ENCODE peak calls at places on chromosomes 4 and X, in ten cellular contexts. L is fibroblast of lung, A is HFFc6, S is kidney, D is fibroblast of mammary gland, U is OCI-LY7, I is endothelial cell, K is cardiac fibroblast, Z is AG09309, B is CD14-positive monocyte. G is an unnamed sample.

GRCh38 chrX:4435905-4436304 is 722.5 kb upstream of the PRKX start:
- DNase-seq in Z (no peak), U (no peak), I (no peak), L (no peak), D (no peak), S (no peak), A (no peak), B (no peak), K (no peak), G (no peak)

GRCh38 chrX:37712458-37712857 is 26.9 kb downstream of the XK start:
- DNase-seq in Z (no peak), K (peak; percentile 48), U (no peak), A (no peak), L (peak; percentile 4), S (no peak), I (no peak), D (no peak), B (no peak), G (no peak)

GRCh38 chrX:154546354-154547244 is at the start of gene G6PD:
- DNase-seq in S (no peak), A (no peak), L (peak; percentile 49), I (peak; percentile 72), Z (no peak), D (peak; percentile 36), K (no peak), U (peak; percentile 87), B (peak; percentile 54), G (no peak)

GRCh38 chr4:98828801-98829200 is 100.1 kb downstream of the EIF4E start:
- DNase-seq in K (peak; percentile 8), B (no peak), I (no peak), Z (no peak), D (peak; percentile 17), L (no peak), A (peak; percentile 23), U (no peak), S (no peak), G (no peak)

GRCh38 chr4:126784966-126785580 is 847.7 kb upstream of the INTU start:
- DNase-seq in U (no peak), Z (no peak), S (no peak), D (no peak), B (no peak), L (no peak), K (no peak), A (no peak), I (no peak), G (no peak)

GRCh38 chr4:182369211-182369610 is 126.0 kb downstream of the TENM3 start:
- DNase-seq in U (no peak), A (peak; percentile 33), K (peak; percentile 2), D (peak; percentile 20), I (no peak), L (peak; percentile 35), Z (no peak), S (no peak), B (no peak), G (peak; percentile 18)

GRCh38 chrX:48648299-48648698 is 35.3 kb upstream of the WAS start:
- DNase-seq in B (no peak), I (peak; percentile 15), K (peak; percentile 64), A (peak; percentile 44), S (no peak), D (peak; percentile 63), U (peak; percentile 71), L (peak; percentile 71), Z (peak; percentile 17), G (peak; percentile 33)

GRCh38 chr4:54281060-54281781 is 52.1 kb downstream of the PDGFRA start:
- DNase-seq in B (no peak), S (peak; percentile 82), K (peak; percentile 93), L (peak; percentile 94), A (peak; percentile 94), U (no peak), Z (peak; percentile 97), D (peak; percentile 95), I (no peak), G (peak; percentile 95)

GRCh38 chr4:86831262-86832090 is 17.7 kb downstream of the SLC10A6 start:
- DNase-seq in D (peak; percentile 91), K (peak; percentile 93), S (no peak), L (peak; percentile 92), B (no peak), A (peak; percentile 93), Z (peak; percentile 80), U (no peak), I (no peak), G (peak; percentile 59)

GRCh38 chr4:120682981-120683380 is 239.5 kb downstream of the PRDM5 start:
- DNase-seq in Z (peak; percentile 44), D (no peak), A (peak; percentile 6), I (no peak), S (no peak), L (no peak), K (no peak), U (no peak), B (no peak), G (no peak)

GRCh38 chr4:15729910-15730533 is 27.2 kb downstream of the BST1 start:
- DNase-seq in B (no peak), D (peak; percentile 54), I (no peak), Z (no peak), L (peak; percentile 60), U (peak; percentile 78), S (no peak), K (peak; percentile 64), A (peak; percentile 45), G (no peak)

GRCh38 chrX:104568304-104568915 is 2.4 kb downstream of the IL1RAPL2 start:
- DNase-seq in U (no peak), Z (no peak), D (no peak), S (no peak), K (no peak), I (no peak), B (no peak), A (no peak), L (no peak), G (no peak)

GRCh38 chr4:159608434-159608833 is 505.6 kb downstream of the RAPGEF2 start:
- DNase-seq in B (no peak), I (no peak), Z (no peak), L (no peak), A (no peak), S (no peak), D (no peak), K (no peak), U (no peak), G (peak; percentile 75)

GRCh38 chr4:128757712-128758111 is 51.8 kb upstream of the JADE1 start:
- DNase-seq in U (peak; percentile 5), I (no peak), L (peak; percentile 38), K (no peak), Z (no peak), S (no peak), B (no peak), A (no peak), D (no peak), G (no peak)

GRCh38 chr4:8675906-8676305 is 83.3 kb downstream of the CPZ start:
- DNase-seq in L (no peak), I (no peak), D (no peak), Z (no peak), A (no peak), U (no peak), S (no peak), B (no peak), K (no peak), G (no peak)

GRCh38 chr4:92064574-92064973 is 239.2 kb upstream of the GRID2 start:
- DNase-seq in D (no peak), A (no peak), Z (no peak), I (no peak), B (no peak), U (no peak), L (no peak), S (no peak), K (no peak), G (no peak)

GRCh38 chr4:77104405-77105292 is 28.9 kb upstream of the CCNI start:
- DNase-seq in A (no peak), K (peak; percentile 53), Z (no peak), D (peak; percentile 42), I (no peak), S (peak; percentile 93), U (no peak), B (no peak), L (peak; percentile 27), G (peak; percentile 40)

DNA sequence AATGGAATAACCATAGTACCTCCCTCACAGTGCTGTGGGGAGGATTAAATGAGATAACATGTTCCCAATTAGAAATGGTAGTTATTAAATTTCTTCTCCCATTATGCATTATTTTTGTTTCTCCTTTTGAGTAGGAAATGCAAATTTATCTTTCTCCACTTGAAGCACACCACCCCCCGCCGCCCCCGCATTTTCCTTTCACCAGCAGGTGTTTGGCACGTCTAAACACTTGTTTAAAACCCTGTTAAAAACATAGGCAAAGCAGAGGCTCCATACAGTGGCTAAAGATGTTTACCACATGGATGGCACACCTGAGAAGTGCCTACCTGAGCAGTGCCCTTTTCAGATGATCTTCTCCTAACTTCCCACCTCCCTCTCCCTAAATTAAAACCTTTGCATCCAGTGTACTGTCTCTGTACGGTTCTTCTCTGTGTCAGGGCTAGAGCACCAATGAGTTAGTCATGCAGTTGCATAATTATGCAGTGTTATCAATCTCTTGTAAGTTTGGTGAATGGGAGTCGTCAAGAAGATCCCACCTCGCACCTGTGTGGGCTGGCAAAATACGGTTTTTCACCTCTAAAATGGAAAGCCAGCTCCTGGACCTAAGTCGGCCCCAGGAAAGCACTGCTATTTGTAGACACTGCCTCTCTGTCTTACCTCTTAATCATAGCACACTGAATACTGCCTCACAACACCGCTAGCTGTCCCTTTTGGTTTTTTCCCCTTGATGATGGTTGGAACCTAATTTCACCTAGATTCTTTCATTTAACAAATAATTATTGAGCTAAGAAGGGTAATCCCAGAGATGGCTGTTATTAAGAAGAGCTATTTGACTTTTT is 122.0 kb downstream of the CT47B1 start:
- DNase-seq in Z (no peak), I (no peak), B (no peak), L (no peak), A (no peak), S (no peak), D (no peak), U (peak; percentile 62), K (no peak), G (no peak)
- TF ChIP-seq CTCF in Z (no peak), I (no peak), B (no peak), L (no peak), A (no peak), S (no peak), D (no peak), U (peak; percentile 15), K (no peak), G (no peak)

GRCh38 chrX:111823068-111823467 is 52.9 kb upstream of the TRPC5OS start:
- DNase-seq in D (no peak), L (no peak), B (no peak), A (no peak), S (no peak), U (no peak), K (peak; percentile 1), I (peak; percentile 47), Z (no peak), G (no peak)
- TF ChIP-seq CTCF in D (peak; percentile 30), L (no peak), B (no peak), A (no peak), S (no peak), U (peak; percentile 60), K (peak; percentile 21), I (peak; percentile 52), Z (peak; percentile 45), G (peak; percentile 42)

GRCh38 chr4:25760518-25761157 is 102.2 kb downstream of the SEL1L3 start:
- DNase-seq in D (peak; percentile 54), L (peak; percentile 39), U (no peak), B (peak; percentile 49), K (peak; percentile 27), S (no peak), Z (no peak), I (no peak), A (no peak), G (no peak)
- TF ChIP-seq CTCF in D (no peak), L (no peak), U (no peak), B (no peak), K (no peak), S (no peak), Z (no peak), I (no peak), A (no peak), G (no peak)

GRCh38 chr4:133474511-133474910 is 325.4 kb downstream of the PCDH10 start:
- DNase-seq in K (no peak), I (no peak), Z (no peak), A (no peak), S (no peak), D (no peak), L (no peak), U (no peak), B (no peak), G (no peak)

GRCh38 chr4:133476064-133476463 is 327.0 kb downstream of the PCDH10 start:
- DNase-seq in Z (no peak), U (no peak), K (no peak), S (no peak), B (no peak), I (no peak), L (no peak), D (no peak), A (no peak), G (no peak)
- TF ChIP-seq CTCF in Z (no peak), U (no peak), K (no peak), S (no peak), B (no peak), I (no peak), L (no peak), D (no peak), A (no peak), G (no peak)

G was measured in astrocyte of the cerebellum.